ENCODE peak calls at places on chromosomes 12 and 14, in six cellular contexts. J is Caco-2; T is substantia nigra; A is cardiac muscle cell; M is activated naive CD4-positive, alpha-beta T cell treated with Interleukin-2 at 50 U/mL for 16 hours; S is immature natural killer cell. G is an unnamed sample.

GRCh38 chr14:70857499-70857895 is 48.2 kb upstream of the MAP3K9 start:
- DNase-seq in J (no peak), T (no peak), A (no peak), M (no peak), S (no peak), G (no peak)

GRCh38 chr12:124827588-124828184 is 36.0 kb downstream of the SCARB1 start:
- DNase-seq in J (peak), T (no peak), A (no peak), M (no peak), S (no peak), G (no peak)

GRCh38 chr14:77041837-77042557 is 13.5 kb upstream of the IRF2BPL start:
- DNase-seq in J (no peak), T (no peak), A (peak), M (no peak), S (no peak), G (no peak)

GRCh38 chr12:66482880-66483279 is 180.6 kb downstream of the HELB start:
- DNase-seq in J (no peak), T (no peak), A (no peak), M (no peak), S (no peak), G (no peak)

GRCh38 chr14:105883066-105884005 is 357.0 kb downstream of the TMEM121 start:
- DNase-seq in J (peak), T (no peak), A (no peak), M (no peak), S (no peak), G (no peak)

GRCh38 chr12:6958609-6959375 is 7.6 kb downstream of the PTPN6 start:
- DNase-seq in J (no peak), T (no peak), A (no peak), M (peak), S (peak), G (no peak)

GRCh38 chr12:66087365-66087943 is 43.1 kb downstream of the LLPH start:
- DNase-seq in J (peak), T (peak), A (peak), M (peak), S (peak), G (no peak)

GRCh38 chr14:23447634-23448353 is 12.3 kb upstream of the MYH7 start:
- DNase-seq in J (peak), T (no peak), A (no peak), M (no peak), S (no peak), G (no peak)

GRCh38 chr12:114888458-114888857 is 204.5 kb upstream of the TBX3 start:
- DNase-seq in J (no peak), T (no peak), A (peak), M (no peak), S (no peak), G (no peak)